ENCODE peak calls at places on chromosomes 3 and 15, in nine cellular contexts. One of them, this sample, is unnamed.

GRCh38 chr3:42756681-42757213 is 16.3 kb downstream of the CCDC13 start:
- DNase-seq in PC-3: no peak
- DNase-seq in HL-60: no peak
- DNase-seq in colonic mucosa: no peak
- DNase-seq in upper lobe of right lung: no peak
- DNase-seq in H1: peak; percentile 26
- DNase-seq in kidney: no peak
- DNase-seq in sigmoid colon: no peak
- DNase-seq in tibial nerve: no peak
- DNase-seq in this sample: no peak

GRCh38 chr15:40930430-40931299 is 1.5 kb downstream of the DLL4 start:
- DNase-seq in HL-60: no peak
- DNase-seq in H1: peak; percentile 92
- DNase-seq in tibial nerve: no peak
- DNase-seq in upper lobe of right lung: peak; percentile 81
- DNase-seq in kidney: peak; percentile 82
- DNase-seq in PC-3: peak; percentile 73
- DNase-seq in sigmoid colon: no peak
- DNase-seq in colonic mucosa: peak; percentile 81
- DNase-seq in this sample: peak; percentile 47

GRCh38 chr3:169295126-169295525 is 368.4 kb downstream of the MECOM start:
- DNase-seq in sigmoid colon: no peak
- DNase-seq in kidney: no peak
- DNase-seq in HL-60: no peak
- DNase-seq in colonic mucosa: peak; percentile 42
- DNase-seq in upper lobe of right lung: no peak
- DNase-seq in H1: no peak
- DNase-seq in PC-3: peak; percentile 52
- DNase-seq in tibial nerve: no peak
- DNase-seq in this sample: no peak

GRCh38 chr15:62248277-62248974 is 83.3 kb upstream of the C2CD4B start:
- DNase-seq in colonic mucosa: no peak
- DNase-seq in tibial nerve: no peak
- DNase-seq in H1: no peak
- DNase-seq in PC-3: peak; percentile 29
- DNase-seq in sigmoid colon: no peak
- DNase-seq in kidney: peak; percentile 87
- DNase-seq in HL-60: no peak
- DNase-seq in upper lobe of right lung: no peak
- DNase-seq in this sample: no peak

GRCh38 chr3:189339996-189340395 is 168.2 kb downstream of the TPRG1 start:
- DNase-seq in sigmoid colon: no peak
- DNase-seq in kidney: no peak
- DNase-seq in colonic mucosa: no peak
- DNase-seq in H1: no peak
- DNase-seq in tibial nerve: no peak
- DNase-seq in upper lobe of right lung: no peak
- DNase-seq in PC-3: no peak
- DNase-seq in HL-60: no peak
- DNase-seq in this sample: no peak

GRCh38 chr3:37024092-37024491 is 30.8 kb downstream of the MLH1 start:
- DNase-seq in sigmoid colon: no peak
- DNase-seq in tibial nerve: no peak
- DNase-seq in PC-3: peak; percentile 23
- DNase-seq in H1: no peak
- DNase-seq in kidney: no peak
- DNase-seq in HL-60: peak; percentile 17
- DNase-seq in upper lobe of right lung: no peak
- DNase-seq in colonic mucosa: no peak
- DNase-seq in this sample: no peak

GRCh38 chr3:31729082-31729481 is 196.4 kb downstream of the STT3B start:
- DNase-seq in HL-60: no peak
- DNase-seq in upper lobe of right lung: no peak
- DNase-seq in colonic mucosa: no peak
- DNase-seq in sigmoid colon: no peak
- DNase-seq in H1: no peak
- DNase-seq in PC-3: no peak
- DNase-seq in tibial nerve: no peak
- DNase-seq in kidney: no peak
- DNase-seq in this sample: no peak

GRCh38 chr3:156742401-156742800 is 68.0 kb downstream of the TIPARP start:
- DNase-seq in tibial nerve: no peak
- DNase-seq in PC-3: no peak
- DNase-seq in colonic mucosa: no peak
- DNase-seq in kidney: no peak
- DNase-seq in HL-60: no peak
- DNase-seq in sigmoid colon: no peak
- DNase-seq in upper lobe of right lung: no peak
- DNase-seq in H1: no peak
- DNase-seq in this sample: no peak

GRCh38 chr3:197539651-197540051 is 16.1 kb downstream of the BDH1 start:
- DNase-seq in tibial nerve: no peak
- DNase-seq in kidney: no peak
- DNase-seq in HL-60: no peak
- DNase-seq in colonic mucosa: peak; percentile 84
- DNase-seq in PC-3: peak; percentile 94
- DNase-seq in H1: no peak
- DNase-seq in upper lobe of right lung: no peak
- DNase-seq in sigmoid colon: no peak
- DNase-seq in this sample: no peak

GRCh38 chr15:36951747-36952247 is 148.6 kb downstream of the MEIS2 start:
- DNase-seq in kidney: no peak
- DNase-seq in colonic mucosa: no peak
- DNase-seq in tibial nerve: no peak
- DNase-seq in H1: no peak
- DNase-seq in sigmoid colon: no peak
- DNase-seq in upper lobe of right lung: no peak
- DNase-seq in HL-60: no peak
- DNase-seq in PC-3: peak; percentile 61
- DNase-seq in this sample: no peak

DNA sequence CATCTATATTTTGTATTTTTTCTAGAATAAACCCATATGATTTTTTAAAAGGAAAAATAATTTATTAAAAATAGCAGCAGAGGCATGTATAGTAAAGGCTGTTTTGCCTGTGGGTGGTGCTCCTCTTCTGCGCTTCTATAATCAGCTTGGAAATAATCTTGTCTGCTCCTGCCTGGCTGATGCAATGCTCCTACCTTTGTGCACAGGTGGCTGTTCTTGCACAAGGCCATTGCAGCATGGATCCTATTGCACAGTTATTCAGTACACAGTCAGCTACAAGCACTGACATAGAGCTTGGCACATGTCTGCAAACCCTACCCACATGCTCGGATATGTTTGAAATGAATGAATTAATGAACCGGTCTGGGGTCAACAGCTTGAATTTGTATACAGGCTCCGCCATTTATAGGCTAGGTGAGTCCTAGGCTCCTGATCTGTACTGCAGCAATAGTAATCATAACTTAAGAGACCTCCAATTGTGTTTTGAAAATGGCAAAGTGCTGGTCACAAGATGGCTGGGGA is 652 bp upstream of the RTP1 start:
- DNase-seq in kidney: no peak
- DNase-seq in H1: no peak
- DNase-seq in tibial nerve: no peak
- DNase-seq in PC-3: no peak
- DNase-seq in sigmoid colon: no peak
- DNase-seq in upper lobe of right lung: no peak
- DNase-seq in HL-60: no peak
- DNase-seq in colonic mucosa: no peak
- DNase-seq in this sample: no peak
- TF ChIP-seq CTCF in kidney: no peak
- TF ChIP-seq CTCF in H1: no peak
- TF ChIP-seq CTCF in tibial nerve: no peak
- TF ChIP-seq CTCF in PC-3: no peak
- TF ChIP-seq CTCF in sigmoid colon: no peak
- TF ChIP-seq CTCF in upper lobe of right lung: no peak
- TF ChIP-seq CTCF in HL-60: no peak
- TF ChIP-seq CTCF in colonic mucosa: no peak
- TF ChIP-seq CTCF in this sample: no peak

GRCh38 chr15:90907838-90908507 is 4.9 kb downstream of the MAN2A2 start:
- DNase-seq in tibial nerve: peak; percentile 81
- DNase-seq in colonic mucosa: no peak
- DNase-seq in kidney: peak; percentile 2
- DNase-seq in upper lobe of right lung: no peak
- DNase-seq in sigmoid colon: no peak
- DNase-seq in HL-60: no peak
- DNase-seq in PC-3: no peak
- DNase-seq in H1: no peak
- DNase-seq in this sample: no peak
- H3K27ac ChIP-seq in tibial nerve: peak overlapping the region; percentile 54
- H3K27ac ChIP-seq in colonic mucosa: no peak overlapping the region
- H3K27ac ChIP-seq in kidney: no peak overlapping the region
- H3K27ac ChIP-seq in upper lobe of right lung: no peak overlapping the region
- H3K27ac ChIP-seq in sigmoid colon: peak overlapping the region; percentile 11
- H3K27ac ChIP-seq in HL-60: no peak overlapping the region
- H3K27ac ChIP-seq in PC-3: no peak overlapping the region
- H3K27ac ChIP-seq in H1: no peak overlapping the region
- H3K27ac ChIP-seq in this sample: no peak overlapping the region

DNA sequence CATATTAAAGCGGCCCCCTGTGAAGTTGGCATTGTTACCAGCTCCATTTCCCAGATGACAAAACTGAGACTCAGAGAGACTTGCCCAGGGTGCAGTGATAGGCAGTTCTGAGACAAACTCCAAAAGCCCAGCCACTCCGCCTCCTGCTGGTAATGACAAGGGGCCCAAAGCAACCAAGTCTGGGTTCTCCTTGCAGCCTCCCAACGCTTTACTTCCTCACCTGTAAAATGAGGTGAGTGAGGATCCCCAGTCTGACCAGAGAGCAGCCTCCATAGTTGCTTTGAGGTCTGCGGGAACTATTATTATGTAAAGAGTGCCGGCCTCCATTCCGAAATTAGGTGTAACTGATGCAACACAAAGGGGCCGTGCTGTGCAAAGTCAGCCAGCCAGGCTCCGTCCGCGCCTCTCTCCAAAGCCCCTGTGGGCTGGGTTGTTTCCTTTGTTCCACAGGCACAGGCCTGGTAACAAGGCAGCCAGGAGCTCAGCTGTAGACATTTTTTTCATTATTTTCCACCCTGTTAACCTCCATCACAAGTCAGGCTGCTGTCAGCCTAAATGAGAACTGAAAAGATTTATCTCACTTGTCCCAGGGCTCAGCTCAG is 139.1 kb upstream of the RAD18 start:
- DNase-seq in sigmoid colon: no peak
- DNase-seq in kidney: no peak
- DNase-seq in H1: peak; percentile 72
- DNase-seq in upper lobe of right lung: no peak
- DNase-seq in colonic mucosa: no peak
- DNase-seq in HL-60: no peak
- DNase-seq in PC-3: no peak
- DNase-seq in tibial nerve: no peak
- DNase-seq in this sample: no peak
- TF ChIP-seq CTCF in sigmoid colon: no peak
- TF ChIP-seq CTCF in kidney: no peak
- TF ChIP-seq CTCF in H1: peak; percentile 38
- TF ChIP-seq CTCF in upper lobe of right lung: no peak
- TF ChIP-seq CTCF in colonic mucosa: no peak
- TF ChIP-seq CTCF in HL-60: no peak
- TF ChIP-seq CTCF in PC-3: peak; percentile 12
- TF ChIP-seq CTCF in tibial nerve: no peak
- TF ChIP-seq CTCF in this sample: no peak

DNA sequence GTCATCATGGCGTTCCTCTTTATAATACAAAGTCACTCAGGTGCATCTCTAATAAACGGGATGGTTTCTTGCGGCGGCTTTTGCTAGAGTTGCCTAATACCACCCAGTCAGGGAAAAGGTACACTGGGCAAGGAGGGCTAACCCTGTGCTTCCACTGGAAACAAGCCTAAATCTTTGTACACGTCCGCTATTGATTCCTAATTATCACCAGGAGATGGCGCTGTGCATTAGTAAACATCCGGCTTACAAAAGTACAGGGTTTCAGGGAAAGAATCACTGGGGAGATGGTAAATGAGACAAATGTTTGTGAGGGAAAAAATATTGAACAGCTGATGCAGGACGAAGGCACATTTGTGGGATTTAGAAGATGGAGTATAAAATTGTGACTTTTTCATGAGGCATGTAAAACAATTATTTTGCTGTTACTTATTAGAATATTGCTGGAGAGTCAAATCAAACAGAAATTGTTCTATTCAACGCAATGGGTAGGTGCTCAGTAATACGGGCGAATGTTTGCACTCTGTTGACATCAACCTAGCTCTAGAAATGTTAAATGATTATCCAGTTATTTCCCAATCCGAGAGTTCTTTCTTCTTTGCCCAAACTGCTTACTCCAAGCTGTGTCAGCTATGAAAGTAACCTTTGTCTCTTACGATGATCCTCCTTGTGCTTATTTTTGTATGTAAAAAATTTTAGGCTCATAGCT is 50.6 kb downstream of the GMNC start:
- DNase-seq in HL-60: peak; percentile 15
- DNase-seq in H1: peak; percentile 57
- DNase-seq in tibial nerve: peak; percentile 60
- DNase-seq in colonic mucosa: no peak
- DNase-seq in PC-3: peak; percentile 83
- DNase-seq in sigmoid colon: no peak
- DNase-seq in upper lobe of right lung: no peak
- DNase-seq in kidney: no peak
- DNase-seq in this sample: no peak
- H3K27ac ChIP-seq in HL-60: no peak overlapping the region
- H3K27ac ChIP-seq in H1: no peak overlapping the region
- H3K27ac ChIP-seq in tibial nerve: no peak overlapping the region
- H3K27ac ChIP-seq in colonic mucosa: no peak overlapping the region
- H3K27ac ChIP-seq in PC-3: no peak overlapping the region
- H3K27ac ChIP-seq in sigmoid colon: no peak overlapping the region
- H3K27ac ChIP-seq in upper lobe of right lung: no peak overlapping the region
- H3K27ac ChIP-seq in kidney: no peak overlapping the region
- H3K27ac ChIP-seq in this sample: no peak overlapping the region

DNA sequence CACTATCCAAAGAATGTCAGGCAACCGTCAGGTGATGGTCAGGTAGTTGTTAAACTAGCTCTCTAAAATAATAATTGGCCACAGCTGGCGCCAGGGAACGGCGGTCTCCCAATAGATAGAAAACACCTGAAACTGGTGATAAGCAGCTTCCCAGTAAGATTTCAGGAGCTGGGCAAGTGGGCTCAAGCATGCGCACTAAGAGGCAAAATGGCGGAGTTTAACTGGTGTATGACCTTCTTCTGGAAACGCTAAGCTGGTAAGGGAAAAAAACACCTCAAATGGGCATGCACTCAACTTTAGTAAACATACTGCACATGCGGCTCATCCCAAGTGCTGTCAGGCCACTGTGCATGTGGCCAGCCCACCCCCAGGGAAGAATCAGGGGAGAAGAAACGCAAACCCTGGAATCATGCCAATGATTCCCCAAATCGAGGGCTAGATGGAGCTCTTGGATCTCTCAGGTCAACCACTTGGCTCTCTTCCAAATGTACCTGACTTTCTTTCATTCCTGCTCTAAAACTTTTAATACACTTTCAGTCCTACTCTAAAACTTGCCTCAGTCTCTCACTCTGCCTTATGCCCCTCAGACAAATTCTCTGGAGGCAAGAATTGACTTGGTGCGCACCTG is 195.0 kb downstream of the ZNF621 start:
- DNase-seq in colonic mucosa: no peak
- DNase-seq in PC-3: peak; percentile 67
- DNase-seq in upper lobe of right lung: no peak
- DNase-seq in H1: peak; percentile 46
- DNase-seq in HL-60: no peak
- DNase-seq in kidney: no peak
- DNase-seq in sigmoid colon: no peak
- DNase-seq in tibial nerve: no peak
- DNase-seq in this sample: no peak
- TF ChIP-seq CTCF in colonic mucosa: peak; percentile 27
- TF ChIP-seq CTCF in PC-3: peak; percentile 56
- TF ChIP-seq CTCF in upper lobe of right lung: peak; percentile 39
- TF ChIP-seq CTCF in H1: peak; percentile 68
- TF ChIP-seq CTCF in HL-60: no peak
- TF ChIP-seq CTCF in kidney: peak; percentile 43
- TF ChIP-seq CTCF in sigmoid colon: no peak
- TF ChIP-seq CTCF in tibial nerve: no peak
- TF ChIP-seq CTCF in this sample: no peak